ENCODE peak calls at places on chromosome X, in six cellular contexts. W, R, O, A, H and J are unnamed samples.

GRCh38 chrX:132292753-132293152 is 73.5 kb upstream of the RAP2C start:
- DNase-seq in W (peak; percentile 29), R (peak; percentile 35), O (no peak), A (no peak), H (peak; percentile 35), J (peak; percentile 57)

GRCh38 chrX:149631293-149632165 is at the start of gene TMEM185A:
- DNase-seq in W (peak; percentile 38), R (peak; percentile 47), O (peak; percentile 74), A (peak; percentile 73), H (peak; percentile 86), J (peak; percentile 30)

GRCh38 chrX:107505223-107505622 is 55.8 kb downstream of the FRMPD3 start:
- DNase-seq in W (no peak), R (no peak), O (no peak), A (no peak), H (no peak), J (peak; percentile 1)

GRCh38 chrX:20507901-20508620 is 241.4 kb upstream of the RPS6KA3 start:
- DNase-seq in W (no peak), R (no peak), O (no peak), A (no peak), H (no peak), J (no peak)

GRCh38 chrX:91279479-91279878 is 155.2 kb upstream of the PABPC5 start:
- DNase-seq in W (no peak), R (no peak), O (no peak), A (no peak), H (no peak), J (no peak)

GRCh38 chrX:24870143-24870542 is 145.6 kb downstream of the ARX start:
- DNase-seq in W (no peak), R (no peak), O (no peak), A (no peak), H (no peak), J (peak; percentile 70)

GRCh38 chrX:10545882-10546281 is 74.5 kb downstream of the MID1 start:
- DNase-seq in W (no peak), R (no peak), O (no peak), A (no peak), H (no peak), J (no peak)

GRCh38 chrX:47247206-47247998 is 14.6 kb downstream of the USP11 start:
- DNase-seq in W (no peak), R (no peak), O (no peak), A (no peak), H (no peak), J (no peak)

GRCh38 chrX:45711231-45711630 is 510.6 kb upstream of the DIPK2B start:
- DNase-seq in W (no peak), R (peak; percentile 8), O (no peak), A (no peak), H (no peak), J (no peak)

GRCh38 chrX:45712067-45712466 is 511.4 kb upstream of the DIPK2B start:
- DNase-seq in W (no peak), R (no peak), O (no peak), A (no peak), H (no peak), J (no peak)

GRCh38 chrX:45710081-45710801 is 509.6 kb upstream of the DIPK2B start:
- DNase-seq in W (peak; percentile 5), R (peak; percentile 76), O (no peak), A (no peak), H (no peak), J (no peak)

GRCh38 chrX:45714864-45715263 is 514.2 kb upstream of the DIPK2B start:
- DNase-seq in W (no peak), R (peak; percentile 81), O (no peak), A (no peak), H (no peak), J (no peak)

DNA sequence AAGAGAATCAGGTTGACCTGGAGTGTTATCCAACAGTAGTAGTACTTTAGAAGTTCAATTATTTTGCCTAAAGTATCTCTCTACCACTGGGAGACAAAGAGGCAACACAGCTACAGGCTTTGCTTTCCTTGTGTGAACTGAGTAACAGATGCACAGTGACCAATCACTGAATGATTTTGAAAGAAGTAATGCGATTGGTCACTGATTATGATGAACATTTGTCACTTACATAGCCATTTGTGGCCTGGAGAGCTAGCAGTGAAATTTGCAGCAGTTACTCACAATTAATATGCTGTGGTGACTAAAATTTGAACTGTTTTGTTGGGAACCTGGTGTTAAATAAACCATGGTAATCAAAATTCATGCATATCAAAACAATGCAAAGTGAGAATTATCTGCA is 508.7 kb upstream of the DIPK2B start:
- DNase-seq in W (no peak), R (no peak), O (no peak), A (no peak), H (no peak), J (no peak)
- TF ChIP-seq JUN in W (no peak), R (no peak), O (no peak), A (no peak), H (no peak), J (no peak)

GRCh38 chrX:70030242-70030823 is 19.4 kb downstream of the AWAT2 start:
- DNase-seq in W (peak; percentile 51), R (peak; percentile 49), O (peak; percentile 49), A (peak; percentile 60), H (peak; percentile 60), J (peak; percentile 7)
- TF ChIP-seq JUN in W (no peak), R (no peak), O (no peak), A (no peak), H (no peak), J (no peak)

GRCh38 chrX:68878977-68879376 is 50.2 kb downstream of the EFNB1 start:
- DNase-seq in W (no peak), R (no peak), O (no peak), A (no peak), H (no peak), J (no peak)
- TF ChIP-seq JUN in W (no peak), R (no peak), O (no peak), A (no peak), H (no peak), J (no peak)

DNA sequence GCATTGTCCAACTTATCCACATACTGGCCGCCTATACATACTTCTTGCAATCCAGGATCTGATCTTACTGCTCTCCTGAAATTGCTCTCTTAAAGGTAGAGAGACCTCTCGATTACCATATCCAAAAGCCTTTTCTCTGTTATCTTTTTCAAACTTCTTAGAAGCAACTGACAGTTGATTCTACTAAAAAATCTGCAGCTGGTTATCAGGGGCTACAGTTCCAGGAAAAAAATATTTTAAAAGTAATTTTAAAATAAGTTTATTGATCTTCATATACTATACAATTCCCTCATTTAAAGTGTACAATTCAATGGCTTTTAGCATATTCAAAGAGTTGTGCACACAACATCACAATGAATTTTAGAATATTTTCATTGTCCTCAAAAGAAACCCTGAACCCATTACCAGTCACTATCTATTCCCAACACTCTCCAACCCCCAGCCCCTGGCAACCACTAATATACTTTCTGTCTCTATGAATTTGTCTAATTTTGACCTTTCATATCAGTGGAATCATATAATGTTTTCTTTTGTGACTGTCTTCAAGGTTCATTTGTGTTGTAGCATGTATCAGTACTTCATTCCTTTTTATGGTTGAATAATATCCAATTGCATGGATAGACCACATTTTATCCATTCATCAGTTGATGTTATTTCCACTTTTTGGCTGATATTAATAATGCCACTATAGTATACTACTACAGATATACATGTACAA is 101.9 kb downstream of the HDAC8 start:
- DNase-seq in W (no peak), R (no peak), O (no peak), A (no peak), H (peak; percentile 10), J (no peak)
- TF ChIP-seq JUN in W (no peak), R (no peak), O (no peak), A (no peak), H (no peak), J (no peak)

DNA sequence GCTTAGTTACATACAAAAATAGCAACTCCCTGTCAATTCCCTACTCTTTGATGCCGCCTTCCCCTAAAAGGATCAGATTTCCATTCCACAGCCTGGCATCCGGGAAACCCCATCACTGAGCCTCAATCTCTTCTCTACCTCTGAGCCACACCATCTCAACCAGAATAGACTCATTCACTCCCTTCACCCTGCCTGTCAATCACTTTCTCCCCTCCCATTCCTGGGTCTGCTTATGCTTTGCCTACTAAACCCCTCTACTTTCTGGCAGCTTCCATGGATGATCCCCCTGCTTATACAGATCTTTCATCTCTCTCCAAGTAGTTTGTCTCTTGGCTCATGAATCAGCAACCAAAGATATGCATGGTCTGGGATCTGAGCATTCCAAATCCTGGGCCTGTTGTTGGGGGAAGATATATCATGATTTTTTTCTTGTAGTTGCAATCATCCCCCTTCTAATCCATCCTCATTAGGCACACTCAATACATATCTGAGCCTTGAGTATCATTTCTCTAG is 2.6 kb downstream of the AMER1 start:
- DNase-seq in W (no peak), R (no peak), O (no peak), A (no peak), H (no peak), J (no peak)
- TF ChIP-seq JUN in W (no peak), R (no peak), O (no peak), A (no peak), H (no peak), J (no peak)

DNA sequence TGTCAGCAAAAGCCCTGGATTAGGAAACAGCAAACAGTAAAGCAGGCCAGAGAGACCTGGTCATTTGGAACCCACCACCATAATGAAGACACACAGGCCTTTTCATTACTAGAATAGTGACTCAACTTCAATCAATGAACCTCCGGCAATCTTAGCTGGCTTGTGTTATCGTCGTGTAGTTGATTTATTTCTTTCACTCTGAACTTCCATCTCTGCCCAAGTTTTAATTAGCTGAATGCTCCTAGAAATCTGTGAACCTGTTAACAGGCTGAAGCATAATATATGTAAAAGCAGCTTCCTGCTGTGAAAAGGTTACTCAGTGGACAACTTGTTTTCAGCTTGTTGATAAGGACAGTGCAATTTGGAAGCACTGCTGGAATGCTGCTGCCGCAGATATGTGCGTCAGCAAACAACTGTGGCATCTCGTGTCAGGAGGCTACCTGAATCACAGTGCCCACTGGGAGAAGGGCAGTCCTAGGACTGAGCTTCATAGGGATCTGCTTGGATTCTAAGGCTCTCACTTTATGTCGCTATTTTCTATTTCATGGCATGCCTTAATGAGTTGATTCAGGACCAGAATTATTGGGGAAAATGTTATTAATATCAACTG is 68.9 kb downstream of the SPANXN4 start:
- DNase-seq in W (no peak), R (no peak), O (no peak), A (no peak), H (no peak), J (no peak)
- TF ChIP-seq JUN in W (no peak), R (no peak), O (no peak), A (no peak), H (no peak), J (no peak)

GRCh38 chrX:1496076-1496475 is 40.9 kb downstream of the P2RY8 start:
- DNase-seq in W (no peak), R (no peak), O (no peak), A (no peak), H (no peak), J (no peak)
- TF ChIP-seq JUN in W (no peak), R (no peak), O (no peak), A (no peak), H (no peak), J (no peak)

GRCh38 chrX:45623266-45623665 is 422.6 kb upstream of the DIPK2B start:
- DNase-seq in W (no peak), R (peak; percentile 74), O (no peak), A (no peak), H (no peak), J (no peak)
- TF ChIP-seq JUN in W (no peak), R (peak; percentile 62), O (no peak), A (no peak), H (no peak), J (no peak)